ENCODE peak calls at places on chromosomes 16 and 17, in eight cellular contexts. One of them, this sample, is unnamed. For H3K27me3, the result is how much of the 10 kb centered on the place peaks cover.

GRCh38 chr16:80806957-80807356 is 2.6 kb upstream of the CDYL2 start:
- DNase-seq in tibial nerve: no peak
- DNase-seq in DND-41: no peak
- DNase-seq in CD4-positive, alpha-beta T cell: no peak
- DNase-seq in CD4-positive, CD25-positive, alpha-beta regulatory T cell: peak
- DNase-seq in SJSA1: no peak
- DNase-seq in neuronal stem cell: no peak
- DNase-seq in transverse colon: no peak
- DNase-seq in this sample: no peak

GRCh38 chr17:4777969-4778760 is 6.5 kb downstream of the TM4SF5 start:
- DNase-seq in neuronal stem cell: no peak
- DNase-seq in CD4-positive, CD25-positive, alpha-beta regulatory T cell: no peak
- DNase-seq in transverse colon: no peak
- DNase-seq in SJSA1: no peak
- DNase-seq in DND-41: no peak
- DNase-seq in CD4-positive, alpha-beta T cell: no peak
- DNase-seq in tibial nerve: no peak
- DNase-seq in this sample: no peak

GRCh38 chr17:42183741-42184711 is 1.2 kb downstream of the HCRT start:
- DNase-seq in DND-41: peak
- DNase-seq in SJSA1: peak
- DNase-seq in transverse colon: peak
- DNase-seq in CD4-positive, alpha-beta T cell: peak
- DNase-seq in neuronal stem cell: peak
- DNase-seq in CD4-positive, CD25-positive, alpha-beta regulatory T cell: peak
- DNase-seq in tibial nerve: peak
- DNase-seq in this sample: peak

GRCh38 chr16:49598386-49599170 is 225.0 kb downstream of the C16orf78 start:
- DNase-seq in SJSA1: no peak
- DNase-seq in tibial nerve: no peak
- DNase-seq in transverse colon: no peak
- DNase-seq in neuronal stem cell: no peak
- DNase-seq in DND-41: no peak
- DNase-seq in CD4-positive, alpha-beta T cell: no peak
- DNase-seq in CD4-positive, CD25-positive, alpha-beta regulatory T cell: no peak
- DNase-seq in this sample: no peak

GRCh38 chr16:4172070-4172469 is 55.8 kb upstream of the ADCY9 start:
- DNase-seq in transverse colon: no peak
- DNase-seq in CD4-positive, alpha-beta T cell: no peak
- DNase-seq in DND-41: no peak
- DNase-seq in CD4-positive, CD25-positive, alpha-beta regulatory T cell: no peak
- DNase-seq in tibial nerve: no peak
- DNase-seq in neuronal stem cell: no peak
- DNase-seq in SJSA1: no peak
- DNase-seq in this sample: no peak

GRCh38 chr16:56606071-56606687 is 2.2 kb upstream of the MT2A start:
- DNase-seq in neuronal stem cell: no peak
- DNase-seq in DND-41: no peak
- DNase-seq in SJSA1: peak
- DNase-seq in CD4-positive, alpha-beta T cell: no peak
- DNase-seq in tibial nerve: peak
- DNase-seq in CD4-positive, CD25-positive, alpha-beta regulatory T cell: no peak
- DNase-seq in transverse colon: no peak
- DNase-seq in this sample: no peak

GRCh38 chr17:10738516-10739258 is 8.9 kb upstream of the TMEM220 start:
- DNase-seq in CD4-positive, alpha-beta T cell: no peak
- DNase-seq in neuronal stem cell: no peak
- DNase-seq in tibial nerve: no peak
- DNase-seq in CD4-positive, CD25-positive, alpha-beta regulatory T cell: no peak
- DNase-seq in SJSA1: no peak
- DNase-seq in transverse colon: peak
- DNase-seq in DND-41: no peak
- DNase-seq in this sample: no peak

GRCh38 chr16:19809121-19809635 is 75.5 kb downstream of the GPRC5B start:
- DNase-seq in CD4-positive, CD25-positive, alpha-beta regulatory T cell: no peak
- DNase-seq in CD4-positive, alpha-beta T cell: no peak
- DNase-seq in transverse colon: no peak
- DNase-seq in SJSA1: no peak
- DNase-seq in DND-41: peak
- DNase-seq in neuronal stem cell: no peak
- DNase-seq in tibial nerve: no peak
- DNase-seq in this sample: no peak

GRCh38 chr17:50109207-50109606 is 14.1 kb downstream of the PDK2 start:
- DNase-seq in transverse colon: no peak
- DNase-seq in tibial nerve: no peak
- DNase-seq in CD4-positive, CD25-positive, alpha-beta regulatory T cell: no peak
- DNase-seq in SJSA1: no peak
- DNase-seq in DND-41: no peak
- DNase-seq in CD4-positive, alpha-beta T cell: no peak
- DNase-seq in neuronal stem cell: no peak
- DNase-seq in this sample: no peak

GRCh38 chr16:85649411-85649977 is 36.4 kb downstream of the GSE1 start:
- DNase-seq in SJSA1: no peak
- DNase-seq in CD4-positive, CD25-positive, alpha-beta regulatory T cell: no peak
- DNase-seq in CD4-positive, alpha-beta T cell: no peak
- DNase-seq in DND-41: no peak
- DNase-seq in transverse colon: no peak
- DNase-seq in neuronal stem cell: no peak
- DNase-seq in tibial nerve: no peak
- DNase-seq in this sample: no peak

DNA sequence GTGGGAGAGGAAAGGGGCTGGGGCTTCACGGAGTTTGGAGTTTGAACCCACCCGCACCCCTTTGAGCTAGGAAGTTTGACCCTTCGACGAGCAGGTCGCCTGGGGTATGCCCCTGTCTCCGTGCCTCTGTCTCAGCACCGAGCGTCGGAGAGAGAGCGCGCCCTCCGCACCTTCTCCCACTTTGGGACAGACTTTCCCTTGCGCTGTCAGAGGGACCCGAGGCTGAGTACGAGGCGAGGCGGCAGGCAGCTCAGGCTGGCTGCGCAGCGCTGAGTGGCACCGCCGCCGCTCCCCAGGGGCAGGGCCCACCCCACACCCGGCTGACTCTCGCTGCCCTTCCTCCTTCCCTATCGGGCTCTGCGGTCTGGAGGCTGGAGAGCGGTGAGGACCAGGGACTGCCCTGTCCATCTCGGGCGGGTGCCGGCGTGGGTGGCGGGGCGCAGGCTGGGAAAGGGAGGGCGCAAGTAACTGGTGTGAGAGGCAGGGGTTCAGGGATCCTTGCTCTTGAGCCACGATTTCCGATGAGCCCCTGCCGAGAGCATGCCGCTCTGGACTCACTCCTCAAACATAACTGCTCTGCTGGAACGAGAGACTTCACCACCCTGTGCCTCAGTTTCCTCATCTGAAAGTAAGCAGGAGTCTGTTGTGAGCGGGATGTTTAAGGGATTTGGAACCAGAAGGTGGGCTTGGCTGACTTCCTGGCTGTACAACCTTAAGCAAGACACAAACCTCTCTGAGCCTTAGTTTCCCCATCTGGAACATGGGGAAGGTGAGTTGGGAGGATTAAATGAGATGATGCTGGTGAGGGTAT is 981 bp downstream of the BEAN1 start:
- DNase-seq in neuronal stem cell: no peak
- DNase-seq in tibial nerve: no peak
- DNase-seq in SJSA1: no peak
- DNase-seq in CD4-positive, CD25-positive, alpha-beta regulatory T cell: no peak
- DNase-seq in DND-41: no peak
- DNase-seq in CD4-positive, alpha-beta T cell: no peak
- DNase-seq in transverse colon: no peak
- DNase-seq in this sample: no peak
- H3K27me3 ChIP-seq in neuronal stem cell: half or more
- H3K27me3 ChIP-seq in tibial nerve: half or more
- H3K27me3 ChIP-seq in SJSA1: half or more
- H3K27me3 ChIP-seq in CD4-positive, CD25-positive, alpha-beta regulatory T cell: under half
- H3K27me3 ChIP-seq in DND-41: under half
- H3K27me3 ChIP-seq in CD4-positive, alpha-beta T cell: half or more
- H3K27me3 ChIP-seq in transverse colon: half or more
- H3K27me3 ChIP-seq in this sample: under half

GRCh38 chr17:80516533-80516932 is 28.1 kb upstream of the RPTOR start:
- DNase-seq in CD4-positive, alpha-beta T cell: no peak
- DNase-seq in tibial nerve: no peak
- DNase-seq in CD4-positive, CD25-positive, alpha-beta regulatory T cell: no peak
- DNase-seq in neuronal stem cell: no peak
- DNase-seq in transverse colon: no peak
- DNase-seq in DND-41: no peak
- DNase-seq in SJSA1: no peak
- DNase-seq in this sample: no peak
- H3K27me3 ChIP-seq in CD4-positive, alpha-beta T cell: under half
- H3K27me3 ChIP-seq in tibial nerve: under half
- H3K27me3 ChIP-seq in CD4-positive, CD25-positive, alpha-beta regulatory T cell: under half
- H3K27me3 ChIP-seq in neuronal stem cell: under half
- H3K27me3 ChIP-seq in transverse colon: under half
- H3K27me3 ChIP-seq in DND-41: under half
- H3K27me3 ChIP-seq in SJSA1: under half
- H3K27me3 ChIP-seq in this sample: under half

GRCh38 chr16:64090327-64090726 is 1031.5 kb downstream of the CDH11 start:
- DNase-seq in CD4-positive, alpha-beta T cell: no peak
- DNase-seq in SJSA1: no peak
- DNase-seq in transverse colon: no peak
- DNase-seq in DND-41: no peak
- DNase-seq in tibial nerve: no peak
- DNase-seq in neuronal stem cell: no peak
- DNase-seq in CD4-positive, CD25-positive, alpha-beta regulatory T cell: no peak
- DNase-seq in this sample: no peak
- H3K27me3 ChIP-seq in CD4-positive, alpha-beta T cell: under half
- H3K27me3 ChIP-seq in SJSA1: under half
- H3K27me3 ChIP-seq in transverse colon: under half
- H3K27me3 ChIP-seq in DND-41: under half
- H3K27me3 ChIP-seq in tibial nerve: under half
- H3K27me3 ChIP-seq in neuronal stem cell: under half
- H3K27me3 ChIP-seq in CD4-positive, CD25-positive, alpha-beta regulatory T cell: under half
- H3K27me3 ChIP-seq in this sample: under half

GRCh38 chr17:79147791-79148506 is 73.3 kb downstream of the ENGASE start:
- DNase-seq in CD4-positive, CD25-positive, alpha-beta regulatory T cell: no peak
- DNase-seq in tibial nerve: no peak
- DNase-seq in SJSA1: no peak
- DNase-seq in transverse colon: no peak
- DNase-seq in CD4-positive, alpha-beta T cell: no peak
- DNase-seq in neuronal stem cell: no peak
- DNase-seq in DND-41: no peak
- DNase-seq in this sample: no peak
- H3K27me3 ChIP-seq in CD4-positive, CD25-positive, alpha-beta regulatory T cell: under half
- H3K27me3 ChIP-seq in tibial nerve: half or more
- H3K27me3 ChIP-seq in SJSA1: half or more
- H3K27me3 ChIP-seq in transverse colon: under half
- H3K27me3 ChIP-seq in CD4-positive, alpha-beta T cell: under half
- H3K27me3 ChIP-seq in neuronal stem cell: under half
- H3K27me3 ChIP-seq in DND-41: under half
- H3K27me3 ChIP-seq in this sample: under half

DNA sequence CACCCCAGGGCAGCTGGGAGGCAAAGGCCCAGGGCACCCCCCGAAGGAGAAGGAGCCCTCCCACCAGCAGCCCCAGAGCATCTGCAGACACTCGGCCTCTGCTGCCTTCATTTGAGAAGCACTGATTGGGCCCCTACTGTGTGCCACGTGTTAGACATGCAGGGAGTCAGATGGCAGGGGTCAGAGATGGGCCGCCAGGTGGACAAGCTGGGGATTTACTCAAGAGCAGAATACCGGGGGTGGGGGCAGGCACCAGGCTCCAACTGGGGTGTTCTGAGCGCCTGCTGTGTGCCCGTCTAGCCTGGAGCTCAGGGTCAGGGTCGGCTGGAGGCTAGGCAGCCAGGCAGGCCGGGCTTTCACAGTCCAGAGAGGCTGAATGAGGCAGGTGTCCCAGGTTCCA is 18.7 kb downstream of the TPSG1 start:
- DNase-seq in CD4-positive, alpha-beta T cell: no peak
- DNase-seq in transverse colon: no peak
- DNase-seq in neuronal stem cell: no peak
- DNase-seq in DND-41: no peak
- DNase-seq in tibial nerve: no peak
- DNase-seq in CD4-positive, CD25-positive, alpha-beta regulatory T cell: no peak
- DNase-seq in SJSA1: no peak
- DNase-seq in this sample: peak
- H3K27me3 ChIP-seq in CD4-positive, alpha-beta T cell: under half
- H3K27me3 ChIP-seq in transverse colon: under half
- H3K27me3 ChIP-seq in neuronal stem cell: under half
- H3K27me3 ChIP-seq in DND-41: under half
- H3K27me3 ChIP-seq in tibial nerve: under half
- H3K27me3 ChIP-seq in CD4-positive, CD25-positive, alpha-beta regulatory T cell: under half
- H3K27me3 ChIP-seq in SJSA1: under half
- H3K27me3 ChIP-seq in this sample: under half

DNA sequence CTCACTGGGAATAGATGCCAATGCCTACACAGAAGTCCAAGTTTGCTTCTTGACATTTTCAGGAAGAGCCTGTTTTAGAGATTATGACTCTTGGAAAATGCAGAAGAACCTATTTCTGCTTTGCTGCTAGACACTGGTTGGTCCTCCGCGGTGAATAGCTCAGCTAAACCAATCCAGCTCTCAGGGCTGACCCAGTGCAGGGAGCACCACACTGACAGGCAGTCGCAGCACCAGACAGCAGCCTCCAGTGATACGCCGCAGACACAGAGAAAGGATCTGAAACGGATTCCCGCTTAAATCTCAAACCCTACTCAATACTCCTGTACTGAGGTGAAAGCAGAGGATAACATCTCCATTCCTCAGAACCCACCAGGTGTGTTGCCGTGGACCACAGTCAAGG is 183.4 kb downstream of the ENGASE start:
- DNase-seq in CD4-positive, alpha-beta T cell: no peak
- DNase-seq in SJSA1: no peak
- DNase-seq in tibial nerve: no peak
- DNase-seq in transverse colon: no peak
- DNase-seq in neuronal stem cell: no peak
- DNase-seq in DND-41: no peak
- DNase-seq in CD4-positive, CD25-positive, alpha-beta regulatory T cell: no peak
- DNase-seq in this sample: no peak
- H3K27me3 ChIP-seq in CD4-positive, alpha-beta T cell: under half
- H3K27me3 ChIP-seq in SJSA1: half or more
- H3K27me3 ChIP-seq in tibial nerve: under half
- H3K27me3 ChIP-seq in transverse colon: under half
- H3K27me3 ChIP-seq in neuronal stem cell: half or more
- H3K27me3 ChIP-seq in DND-41: under half
- H3K27me3 ChIP-seq in CD4-positive, CD25-positive, alpha-beta regulatory T cell: under half
- H3K27me3 ChIP-seq in this sample: under half

GRCh38 chr17:79294459-79295071 is 219.9 kb downstream of the ENGASE start:
- DNase-seq in CD4-positive, alpha-beta T cell: peak
- DNase-seq in DND-41: peak
- DNase-seq in tibial nerve: peak
- DNase-seq in transverse colon: peak
- DNase-seq in neuronal stem cell: peak
- DNase-seq in SJSA1: peak
- DNase-seq in CD4-positive, CD25-positive, alpha-beta regulatory T cell: peak
- DNase-seq in this sample: peak
- H3K27me3 ChIP-seq in CD4-positive, alpha-beta T cell: under half
- H3K27me3 ChIP-seq in DND-41: under half
- H3K27me3 ChIP-seq in tibial nerve: under half
- H3K27me3 ChIP-seq in transverse colon: under half
- H3K27me3 ChIP-seq in neuronal stem cell: under half
- H3K27me3 ChIP-seq in SJSA1: half or more
- H3K27me3 ChIP-seq in CD4-positive, CD25-positive, alpha-beta regulatory T cell: under half
- H3K27me3 ChIP-seq in this sample: under half

GRCh38 chr16:88840589-88841215 is 16.0 kb downstream of the GALNS start:
- DNase-seq in DND-41: no peak
- DNase-seq in CD4-positive, CD25-positive, alpha-beta regulatory T cell: no peak
- DNase-seq in CD4-positive, alpha-beta T cell: no peak
- DNase-seq in neuronal stem cell: no peak
- DNase-seq in transverse colon: no peak
- DNase-seq in tibial nerve: no peak
- DNase-seq in SJSA1: no peak
- DNase-seq in this sample: no peak
- H3K27me3 ChIP-seq in DND-41: under half
- H3K27me3 ChIP-seq in CD4-positive, CD25-positive, alpha-beta regulatory T cell: under half
- H3K27me3 ChIP-seq in CD4-positive, alpha-beta T cell: under half
- H3K27me3 ChIP-seq in neuronal stem cell: under half
- H3K27me3 ChIP-seq in transverse colon: under half
- H3K27me3 ChIP-seq in tibial nerve: under half
- H3K27me3 ChIP-seq in SJSA1: under half
- H3K27me3 ChIP-seq in this sample: under half